ENCODE peak calls at places on chromosomes 11 and 22, in ten cellular contexts. Y, B, A, R, T, L, G, X, I and H are unnamed samples.

GRCh38 chr11:123357990-123358827 is 71.9 kb upstream of the GRAMD1B start:
- DNase-seq in Y (peak), B (peak), A (peak), R (no peak), T (peak), L (no peak), G (peak), X (peak), I (no peak), H (no peak)

GRCh38 chr11:118305726-118306125 is 1.2 kb downstream of the CD3E start:
- DNase-seq in Y (no peak), B (no peak), A (no peak), R (no peak), T (no peak), L (peak), G (no peak), X (no peak), I (no peak), H (no peak)

GRCh38 chr11:33694346-33695050 is 6.1 kb downstream of the C11orf91 start:
- DNase-seq in Y (no peak), B (no peak), A (no peak), R (no peak), T (no peak), L (no peak), G (no peak), X (no peak), I (no peak), H (no peak)

GRCh38 chr22:49617264-49617663 is 210.4 kb downstream of the BRD1 start:
- DNase-seq in Y (no peak), B (no peak), A (no peak), R (no peak), T (no peak), L (no peak), G (no peak), X (no peak), I (no peak), H (no peak)

GRCh38 chr11:76380161-76380976 is 563 bp downstream of the THAP12 start:
- DNase-seq in Y (peak), B (peak), A (peak), R (no peak), T (peak), L (peak), G (peak), X (peak), I (peak), H (peak)

GRCh38 chr22:23684051-23684450 is 6.8 kb upstream of the RGL4 start:
- DNase-seq in Y (no peak), B (no peak), A (peak), R (peak), T (peak), L (no peak), G (no peak), X (peak), I (no peak), H (no peak)

GRCh38 chr11:57530596-57531507 is at the start of gene TIMM10:
- DNase-seq in Y (peak), B (peak), A (peak), R (peak), T (peak), L (peak), G (peak), X (peak), I (peak), H (peak)

GRCh38 chr11:66956689-66957290 is 1.4 kb downstream of the PC start:
- DNase-seq in Y (peak), B (no peak), A (peak), R (peak), T (no peak), L (no peak), G (peak), X (no peak), I (peak), H (no peak)

GRCh38 chr11:79436911-79437273 is 3.9 kb downstream of the TENM4 start:
- DNase-seq in Y (no peak), B (no peak), A (no peak), R (no peak), T (no peak), L (no peak), G (no peak), X (no peak), I (no peak), H (no peak)

GRCh38 chr22:20549232-20549841 is 41.9 kb downstream of the MED15 start:
- DNase-seq in Y (peak), B (peak), A (no peak), R (no peak), T (no peak), L (peak), G (no peak), X (peak), I (no peak), H (no peak)

GRCh38 chr11:95074806-95075563 is 8.3 kb downstream of the SRSF8 start:
- DNase-seq in Y (peak), B (no peak), A (peak), R (peak), T (no peak), L (no peak), G (no peak), X (no peak), I (no peak), H (peak)

GRCh38 chr11:77505956-77506355 is 32.1 kb upstream of the PAK1 start:
- DNase-seq in Y (no peak), B (no peak), A (no peak), R (no peak), T (no peak), L (no peak), G (no peak), X (no peak), I (no peak), H (no peak)

GRCh38 chr22:24954114-24954463 is 1.6 kb downstream of the KIAA1671 start:
- DNase-seq in Y (no peak), B (no peak), A (no peak), R (no peak), T (no peak), L (no peak), G (no peak), X (no peak), I (no peak), H (no peak)

GRCh38 chr11:16191212-16191851 is 165.0 kb downstream of the SOX6 start:
- DNase-seq in Y (no peak), B (no peak), A (peak), R (no peak), T (no peak), L (no peak), G (no peak), X (no peak), I (no peak), H (no peak)

GRCh38 chr22:17842386-17842785 is 68.1 kb upstream of the BID start:
- DNase-seq in Y (peak), B (no peak), A (peak), R (peak), T (no peak), L (peak), G (peak), X (peak), I (no peak), H (no peak)

GRCh38 chr22:46844606-46845210 is 82.3 kb downstream of the TBC1D22A start:
- DNase-seq in Y (no peak), B (no peak), A (no peak), R (no peak), T (no peak), L (no peak), G (no peak), X (no peak), I (no peak), H (no peak)

GRCh38 chr11:67392182-67392715 is 463 bp downstream of the RAD9A start:
- DNase-seq in Y (no peak), B (no peak), A (no peak), R (no peak), T (no peak), L (no peak), G (peak), X (no peak), I (peak), H (no peak)

GRCh38 chr11:46369458-46370152 is 11.9 kb upstream of the MDK start:
- DNase-seq in Y (peak), B (peak), A (peak), R (peak), T (peak), L (no peak), G (peak), X (peak), I (peak), H (peak)

GRCh38 chr11:117205211-117205818 is 6.1 kb downstream of the TAGLN start:
- DNase-seq in Y (no peak), B (no peak), A (no peak), R (no peak), T (no peak), L (no peak), G (no peak), X (no peak), I (no peak), H (no peak)

GRCh38 chr11:102345923-102346322 is 1.1 kb upstream of the BIRC2 start:
- DNase-seq in Y (peak), B (peak), A (no peak), R (no peak), T (no peak), L (no peak), G (no peak), X (no peak), I (peak), H (no peak)

GRCh38 chr11:43486141-43486540 is 127.4 kb downstream of the TTC17 start:
- DNase-seq in Y (peak), B (no peak), A (no peak), R (no peak), T (no peak), L (no peak), G (no peak), X (no peak), I (no peak), H (no peak)

GRCh38 chr22:44411226-44412135 is 86.6 kb downstream of the RTL6 start:
- DNase-seq in Y (peak), B (no peak), A (no peak), R (no peak), T (no peak), L (no peak), G (no peak), X (peak), I (no peak), H (no peak)

GRCh38 chr11:1889941-1890855 is 1.5 kb downstream of the PRR33 start:
- DNase-seq in Y (no peak), B (no peak), A (no peak), R (no peak), T (peak), L (no peak), G (no peak), X (peak), I (no peak), H (no peak)

GRCh38 chr11:4610258-4610935 is 2.4 kb upstream of the TRIM68 start:
- DNase-seq in Y (no peak), B (peak), A (no peak), R (no peak), T (no peak), L (no peak), G (peak), X (no peak), I (no peak), H (no peak)